ENCODE peak calls at places on chromosomes 7 and 10, in eight cellular contexts. Q is psoas muscle, S is heart right ventricle, M is transverse colon, P is upper lobe of right lung, K is cardiac muscle cell, D is A549, H is PC-3. J is an unnamed sample.

GRCh38 chr10:108465871-108466641 is 1301.5 kb upstream of the SORCS1 start:
- DNase-seq in Q (peak; percentile 56), D (no peak), M (peak; percentile 18), P (peak; percentile 73), S (peak; percentile 4), H (no peak), K (peak; percentile 25), J (peak; percentile 50)

GRCh38 chr7:28570113-28570969 is 158.0 kb downstream of the CREB5 start:
- DNase-seq in P (no peak), D (peak; percentile 31), K (no peak), M (no peak), Q (no peak), S (no peak), H (no peak), J (no peak)

GRCh38 chr7:42574693-42575084 is 337.2 kb downstream of the C7orf25 start:
- DNase-seq in D (no peak), M (no peak), K (peak; percentile 20), H (peak; percentile 34), P (no peak), S (no peak), Q (no peak), J (no peak)

GRCh38 chr10:23834096-23834495 is 374.8 kb upstream of the KIAA1217 start:
- DNase-seq in H (no peak), M (no peak), Q (no peak), D (no peak), S (no peak), K (no peak), P (no peak), J (no peak)

GRCh38 chr7:26912351-26912750 is 48.0 kb upstream of the SKAP2 start:
- DNase-seq in S (no peak), P (no peak), M (no peak), K (no peak), H (no peak), Q (no peak), D (no peak), J (no peak)

GRCh38 chr10:15083674-15084501 is 4.7 kb downstream of the ACBD7 start:
- DNase-seq in K (no peak), P (no peak), D (no peak), Q (no peak), H (no peak), S (no peak), M (no peak), J (no peak)

GRCh38 chr10:79049931-79050895 is 18.6 kb upstream of the ZMIZ1 start:
- DNase-seq in H (peak; percentile 59), M (no peak), Q (no peak), D (no peak), K (no peak), S (no peak), P (peak; percentile 39), J (no peak)

GRCh38 chr7:157565201-157565626 is 228.4 kb downstream of the DNAJB6 start:
- DNase-seq in S (no peak), D (no peak), H (peak; percentile 86), K (no peak), M (no peak), Q (no peak), P (no peak), J (no peak)

GRCh38 chr7:94252971-94253370 is 141.7 kb upstream of the COL1A2 start:
- DNase-seq in S (no peak), D (no peak), M (no peak), P (no peak), K (peak; percentile 41), H (no peak), Q (no peak), J (no peak)

DNA sequence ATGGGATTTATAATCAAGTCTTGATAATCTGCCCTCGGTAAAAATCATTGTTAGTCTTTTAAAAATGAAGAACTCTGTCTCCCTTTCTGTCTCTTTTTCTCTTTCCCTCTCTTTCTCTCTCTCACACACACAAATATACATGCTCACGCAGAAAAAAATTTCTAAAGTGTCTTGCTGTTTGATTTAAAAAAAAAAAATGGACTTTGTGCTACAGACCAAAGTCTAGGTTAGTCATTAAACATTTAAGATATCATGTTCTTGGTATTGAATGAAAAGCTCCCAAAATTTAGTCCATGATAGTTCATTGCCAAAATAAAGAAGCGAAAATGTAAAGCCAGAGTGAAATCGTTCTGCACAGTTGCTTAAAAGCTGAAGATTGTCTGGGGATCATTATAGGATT is 665.8 kb downstream of the SORCS1 start:
- DNase-seq in P (no peak), K (no peak), Q (no peak), D (no peak), S (no peak), H (no peak), M (no peak), J (no peak)
- H3K4me1 ChIP-seq in P (no peaks in the 10 kb centered on the region), K (no peaks in the 10 kb centered on the region), Q (no peaks in the 10 kb centered on the region), D (no peaks in the 10 kb centered on the region), S (no peaks in the 10 kb centered on the region), H (peaks cover 48% of the 10 kb centered on the region), M (no peaks in the 10 kb centered on the region), J (no peaks in the 10 kb centered on the region)

DNA sequence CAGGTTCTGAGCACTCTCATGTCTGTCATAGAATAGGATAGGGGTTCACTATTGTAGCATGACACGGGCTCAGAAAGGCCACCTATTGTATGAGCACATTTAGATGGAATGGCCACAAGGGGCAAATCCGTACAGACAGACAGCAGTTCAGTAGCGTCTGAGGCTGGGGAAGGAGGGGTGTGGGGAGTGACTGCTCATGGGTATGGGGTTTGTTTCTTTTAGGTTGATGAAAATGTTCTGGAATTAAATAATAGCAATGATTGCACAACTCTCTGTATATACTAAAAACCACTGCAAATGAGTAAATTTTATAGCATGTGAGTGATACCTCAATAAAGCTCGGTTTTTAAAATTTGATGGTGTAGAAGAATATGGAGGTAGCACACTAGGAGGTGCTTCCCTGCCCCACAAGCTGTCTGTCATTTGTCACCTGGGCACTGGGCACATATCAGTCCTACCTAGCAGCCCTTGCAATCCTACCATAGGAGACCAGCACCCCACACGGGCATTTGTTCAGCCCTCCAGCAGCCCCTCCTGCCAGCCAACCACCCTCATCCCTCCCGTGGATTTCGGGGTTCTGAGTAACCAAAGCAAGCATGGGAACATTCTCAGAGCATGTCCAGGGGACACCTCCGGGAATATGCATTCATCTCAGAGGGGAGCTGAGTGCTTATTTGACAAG is 35.2 kb downstream of the KCNMA1 start:
- DNase-seq in Q (no peak), H (peak; percentile 35), P (no peak), K (no peak), D (no peak), M (no peak), S (no peak), J (no peak)
- TF ChIP-seq CTCF in Q (no peak), H (peak; percentile 53), P (no peak), K (no peak), D (no peak), M (no peak), S (no peak), J (no peak)

GRCh38 chr10:30586828-30587227 is 42.7 kb downstream of the LYZL2 start:
- DNase-seq in P (no peak), D (no peak), M (no peak), H (no peak), S (no peak), K (no peak), Q (no peak), J (no peak)

GRCh38 chr10:30587522-30588031 is 42.0 kb downstream of the LYZL2 start:
- DNase-seq in Q (no peak), S (peak; percentile 23), M (peak; percentile 64), D (no peak), H (no peak), P (peak; percentile 71), K (no peak), J (peak; percentile 31)

GRCh38 chr10:30580241-30580640 is 49.3 kb downstream of the LYZL2 start:
- DNase-seq in P (no peak), H (no peak), S (no peak), Q (no peak), M (no peak), D (no peak), K (no peak), J (no peak)

GRCh38 chr10:30581779-30582380 is 47.7 kb downstream of the LYZL2 start:
- DNase-seq in D (peak; percentile 72), K (peak; percentile 74), S (peak; percentile 28), H (peak; percentile 54), Q (no peak), M (peak; percentile 19), P (no peak), J (peak; percentile 45)

GRCh38 chr10:30583778-30584415 is 45.7 kb downstream of the LYZL2 start:
- DNase-seq in H (peak; percentile 90), S (peak; percentile 86), M (peak; percentile 79), D (peak; percentile 89), P (no peak), K (peak; percentile 89), Q (peak; percentile 58), J (peak; percentile 91)
- H3K27ac ChIP-seq in H (peak overlapping the region; percentile 92), S (peak overlapping the region; percentile 84), M (peak overlapping the region; percentile 87), D (peak overlapping the region; percentile 72), P (peak overlapping the region; percentile 85), K (no peak overlapping the region), Q (peak overlapping the region; percentile 47), J (peak overlapping the region; percentile 84)

DNA sequence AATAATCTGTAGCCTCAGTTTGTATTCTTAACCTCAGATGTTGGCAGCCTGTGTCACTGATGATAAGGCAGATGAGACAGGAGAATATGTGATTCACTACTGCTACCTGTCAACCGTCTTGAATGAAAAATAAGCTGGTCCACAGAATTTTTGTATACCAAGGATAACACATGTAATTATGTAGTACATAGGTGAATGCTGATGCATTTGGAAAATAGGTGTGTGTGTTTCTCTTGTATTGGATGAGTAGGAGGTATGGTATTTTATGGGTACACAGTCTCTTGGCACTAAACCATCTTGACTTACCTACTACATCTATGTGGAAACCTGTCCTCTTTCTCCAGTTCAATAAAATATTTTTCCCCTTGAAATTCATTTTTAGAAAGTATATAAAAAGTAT is 20.7 kb upstream of the ZRANB1 start:
- DNase-seq in P (no peak), D (no peak), S (no peak), M (no peak), H (peak; percentile 79), Q (no peak), K (no peak), J (no peak)
- H3K4me1 ChIP-seq in P (peaks cover 26% of the 10 kb centered on the region), D (peaks cover 30% of the 10 kb centered on the region), S (peaks cover 57% of the 10 kb centered on the region), M (peaks cover 62% of the 10 kb centered on the region), H (peaks cover 46% of the 10 kb centered on the region), Q (peaks cover 54% of the 10 kb centered on the region), K (peaks cover 6% of the 10 kb centered on the region), J (peaks cover 29% of the 10 kb centered on the region)

GRCh38 chr7:20835111-20835750 is 48.5 kb upstream of the SP8 start:
- DNase-seq in P (no peak), H (no peak), D (no peak), Q (no peak), S (no peak), M (no peak), K (no peak), J (no peak)

GRCh38 chr7:20831976-20832375 is 45.3 kb upstream of the SP8 start:
- DNase-seq in K (no peak), P (no peak), S (no peak), Q (no peak), M (no peak), D (no peak), H (no peak), J (no peak)

GRCh38 chr7:20839196-20839735 is 52.6 kb upstream of the SP8 start:
- DNase-seq in H (peak; percentile 41), D (no peak), Q (no peak), M (no peak), S (no peak), K (no peak), P (no peak), J (no peak)

GRCh38 chr7:20831451-20831850 is 44.8 kb upstream of the SP8 start:
- DNase-seq in K (no peak), M (no peak), S (no peak), Q (no peak), H (no peak), D (no peak), P (no peak), J (no peak)

DNA sequence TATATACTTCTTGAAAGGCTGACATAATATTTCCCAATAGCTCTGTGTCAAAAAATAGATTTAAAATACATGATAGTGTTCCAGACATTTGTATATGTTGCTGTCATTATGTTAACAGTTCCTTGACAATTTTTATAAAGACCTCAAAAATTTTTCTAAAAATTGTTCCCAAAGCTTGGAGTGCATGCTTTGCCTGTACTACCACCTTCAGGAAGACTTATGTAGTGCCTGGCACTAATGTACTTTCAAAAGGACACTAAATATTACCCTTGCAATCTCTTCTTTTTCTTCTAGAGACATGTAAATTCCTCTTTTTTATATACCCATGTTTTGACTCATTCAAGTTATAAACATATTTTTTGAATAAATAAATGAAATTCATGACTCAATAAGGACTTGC is 48.0 kb upstream of the SP8 start:
- DNase-seq in K (no peak), D (no peak), Q (no peak), H (peak; percentile 15), M (no peak), P (no peak), S (no peak), J (no peak)
- TF ChIP-seq CTCF in K (no peak), D (no peak), Q (no peak), H (peak; percentile 49), M (no peak), P (no peak), S (no peak), J (no peak)